ENCODE peak calls at places on chromosomes 5 and 9, in seven cellular contexts. K is neural crest cell, L is H9, W is heart right ventricle, S is choroid plexus epithelial cell, I is HFFc6, B is pancreas. E is an unnamed sample.

GRCh38 chr9:131228988-131229387 is 47.3 kb downstream of the FAM78A start:
- DNase-seq in K (no peak), L (no peak), W (no peak), S (peak), I (no peak), B (no peak), E (no peak)

GRCh38 chr9:72884521-72884920 is 68.3 kb downstream of the ALDH1A1 start:
- DNase-seq in K (no peak), L (no peak), W (no peak), S (no peak), I (no peak), B (no peak), E (no peak)

GRCh38 chr5:156706631-156707030 is 143.5 kb upstream of the PPP1R2B start:
- DNase-seq in K (no peak), L (no peak), W (no peak), S (no peak), I (no peak), B (no peak), E (no peak)

GRCh38 chr9:134374301-134375010 is 48.2 kb downstream of the RXRA start:
- DNase-seq in K (no peak), L (no peak), W (no peak), S (no peak), I (no peak), B (no peak), E (no peak)

GRCh38 chr9:4661165-4662095 is 664 bp upstream of the PLPP6 start:
- DNase-seq in K (no peak), L (no peak), W (no peak), S (peak), I (no peak), B (no peak), E (no peak)

GRCh38 chr5:4773827-4774317 is 366.3 kb upstream of the ADAMTS16 start:
- DNase-seq in K (no peak), L (no peak), W (no peak), S (no peak), I (no peak), B (no peak), E (no peak)

GRCh38 chr5:147530801-147531389 is 21.0 kb upstream of the DPYSL3 start:
- DNase-seq in K (no peak), L (no peak), W (no peak), S (peak), I (peak), B (no peak), E (no peak)

GRCh38 chr5:37837101-37838032 is 2.5 kb downstream of the GDNF start:
- DNase-seq in K (peak), L (peak), W (peak), S (peak), I (peak), B (peak), E (peak)

GRCh38 chr5:157085930-157086329 is 22.9 kb downstream of the HAVCR2 start:
- DNase-seq in K (no peak), L (no peak), W (no peak), S (no peak), I (no peak), B (no peak), E (no peak)

GRCh38 chr5:27434335-27434734 is 395.9 kb upstream of the CDH9 start:
- DNase-seq in K (no peak), L (no peak), W (no peak), S (no peak), I (no peak), B (no peak), E (no peak)

GRCh38 chr5:168736201-168736940 is 157.2 kb upstream of the PANK3 start:
- DNase-seq in K (no peak), L (no peak), W (no peak), S (no peak), I (no peak), B (no peak), E (no peak)

GRCh38 chr5:107801061-107801460 is 130.3 kb upstream of the EFNA5 start:
- DNase-seq in K (no peak), L (no peak), W (no peak), S (no peak), I (no peak), B (no peak), E (no peak)

GRCh38 chr5:79511945-79512493 is 1.9 kb downstream of the HOMER1 start:
- DNase-seq in K (no peak), L (no peak), W (no peak), S (no peak), I (no peak), B (no peak), E (no peak)

GRCh38 chr5:79510638-79511037 is 3.3 kb downstream of the HOMER1 start:
- DNase-seq in K (no peak), L (no peak), W (peak), S (no peak), I (no peak), B (no peak), E (no peak)

GRCh38 chr5:79514391-79515105 is 614 bp upstream of the HOMER1 start:
- DNase-seq in K (peak), L (peak), W (peak), S (peak), I (peak), B (peak), E (peak)

GRCh38 chr5:79512692-79513518 is 1.0 kb downstream of the HOMER1 start:
- DNase-seq in K (no peak), L (peak), W (no peak), S (peak), I (peak), B (no peak), E (no peak)

DNA sequence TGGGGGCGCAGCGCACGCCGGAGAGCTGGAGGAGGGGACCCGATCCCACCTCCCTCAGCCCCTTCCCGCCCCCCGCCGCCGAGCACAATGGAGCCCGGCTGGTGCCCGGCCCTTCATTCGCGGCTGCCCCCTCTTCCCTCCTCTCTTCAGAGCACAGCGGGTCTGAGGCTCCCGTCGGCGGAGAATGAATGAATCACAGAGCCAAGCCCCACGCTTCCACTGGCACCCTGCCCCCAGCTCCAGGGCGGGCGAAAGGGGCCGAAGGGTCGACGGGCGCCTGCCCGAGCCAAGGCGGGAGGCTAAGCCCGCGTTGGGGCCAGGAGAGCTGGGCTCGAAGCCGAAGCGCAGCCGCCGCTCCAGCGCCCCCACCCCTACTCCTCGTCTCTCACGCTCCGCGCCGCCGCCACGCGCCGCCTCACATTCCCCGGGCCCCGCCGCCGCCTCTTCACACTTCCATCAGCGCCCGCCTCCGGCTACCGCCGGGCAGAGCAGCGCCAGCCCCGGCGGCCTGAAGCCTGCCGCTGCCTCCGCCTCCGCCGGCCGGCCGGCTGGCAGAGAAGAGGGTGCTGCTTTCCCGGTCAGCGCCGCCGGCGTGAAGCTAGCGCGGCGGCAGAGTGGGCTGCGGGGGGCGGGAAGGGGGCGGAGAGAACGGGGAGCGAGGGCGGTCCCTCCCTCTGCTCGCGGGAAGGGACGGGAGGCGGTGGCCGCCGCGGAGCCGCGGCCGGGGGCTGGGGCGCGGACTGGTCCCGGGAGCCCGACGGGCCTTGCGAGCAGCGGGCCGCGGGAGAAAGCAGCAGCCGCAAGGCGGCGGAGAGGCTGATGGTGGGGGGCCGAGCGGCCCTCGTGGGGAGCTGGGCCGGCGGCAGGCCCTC is at the start of gene HOMER1:
- DNase-seq in K (peak), L (peak), W (peak), S (peak), I (peak), B (peak), E (peak)
- TF ChIP-seq CTCF in K (peak), L (no peak), W (no peak), S (no peak), I (peak), B (no peak), E (peak)

GRCh38 chr9:104911029-104911607 is 16.8 kb downstream of the ABCA1 start:
- DNase-seq in K (no peak), L (no peak), W (no peak), S (peak), I (peak), B (no peak), E (no peak)
- TF ChIP-seq CTCF in K (no peak), L (no peak), W (no peak), S (no peak), I (no peak), B (no peak), E (no peak)

GRCh38 chr5:41339339-41339738 is 126.0 kb upstream of the C6 start:
- DNase-seq in K (no peak), L (no peak), W (no peak), S (no peak), I (no peak), B (no peak), E (no peak)
- TF ChIP-seq CTCF in K (no peak), L (no peak), W (no peak), S (no peak), I (no peak), B (no peak), E (no peak)

GRCh38 chr9:132823370-132824144 is 54.5 kb downstream of the AK8 start:
- DNase-seq in K (no peak), L (no peak), W (no peak), S (no peak), I (no peak), B (no peak), E (no peak)
- TF ChIP-seq CTCF in K (no peak), L (no peak), W (no peak), S (no peak), I (no peak), B (no peak), E (no peak)

DNA sequence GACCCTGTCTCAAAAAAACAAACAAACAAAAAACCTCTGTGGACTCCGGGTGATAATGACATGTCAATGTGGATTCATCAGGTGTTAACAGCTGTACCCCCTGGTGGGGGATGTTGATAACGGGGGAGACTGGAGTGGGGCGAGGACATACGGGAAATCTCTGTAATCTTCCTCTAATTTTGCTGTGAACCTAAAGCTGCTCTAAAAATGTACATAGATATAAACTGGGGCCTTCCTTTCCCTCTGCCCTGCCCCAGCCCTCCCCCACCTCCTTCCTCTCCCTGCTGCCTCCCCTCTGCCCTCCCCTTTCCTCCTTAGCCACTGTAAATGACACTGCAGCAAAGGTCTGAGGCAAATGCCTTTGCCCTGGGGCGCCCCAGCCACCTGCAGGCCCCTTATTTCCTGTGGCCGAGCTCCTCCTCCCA is 1.4 kb upstream of the CEL start:
- DNase-seq in K (no peak), L (peak), W (no peak), S (no peak), I (no peak), B (no peak), E (no peak)
- TF ChIP-seq CTCF in K (peak), L (no peak), W (no peak), S (no peak), I (peak), B (no peak), E (no peak)

GRCh38 chr5:80659111-80659510 is 4.3 kb upstream of the DHFR start:
- DNase-seq in K (no peak), L (no peak), W (no peak), S (peak), I (peak), B (no peak), E (no peak)

GRCh38 chr5:80654054-80654390 is 430 bp upstream of the MSH3 start:
- DNase-seq in K (no peak), L (peak), W (no peak), S (no peak), I (no peak), B (no peak), E (no peak)

GRCh38 chr5:80655231-80655784 is 525 bp upstream of the DHFR start:
- DNase-seq in K (no peak), L (no peak), W (no peak), S (no peak), I (no peak), B (no peak), E (no peak)

GRCh38 chr5:80654391-80655230 is at the start of the genes DHFR and MSH3:
- DNase-seq in K (peak), L (peak), W (peak), S (peak), I (peak), B (peak), E (peak)

GRCh38 chr5:80656425-80656824 is 1.6 kb upstream of the DHFR start:
- DNase-seq in K (no peak), L (no peak), W (no peak), S (no peak), I (no peak), B (no peak), E (no peak)
- TF ChIP-seq CTCF in K (peak), L (peak), W (no peak), S (peak), I (peak), B (no peak), E (peak)

GRCh38 chr9:93826905-93827544 is 128.1 kb downstream of the BARX1 start:
- DNase-seq in K (no peak), L (peak), W (no peak), S (no peak), I (no peak), B (peak), E (peak)

GRCh38 chr9:93827545-93828330 is 127.4 kb downstream of the BARX1 start:
- DNase-seq in K (peak), L (peak), W (peak), S (peak), I (peak), B (peak), E (no peak)

GRCh38 chr9:93824386-93825294 is 130.5 kb downstream of the BARX1 start:
- DNase-seq in K (no peak), L (no peak), W (no peak), S (no peak), I (no peak), B (peak), E (peak)

GRCh38 chr9:93825348-93826115 is 129.6 kb downstream of the BARX1 start:
- DNase-seq in K (no peak), L (no peak), W (no peak), S (no peak), I (no peak), B (peak), E (peak)

DNA sequence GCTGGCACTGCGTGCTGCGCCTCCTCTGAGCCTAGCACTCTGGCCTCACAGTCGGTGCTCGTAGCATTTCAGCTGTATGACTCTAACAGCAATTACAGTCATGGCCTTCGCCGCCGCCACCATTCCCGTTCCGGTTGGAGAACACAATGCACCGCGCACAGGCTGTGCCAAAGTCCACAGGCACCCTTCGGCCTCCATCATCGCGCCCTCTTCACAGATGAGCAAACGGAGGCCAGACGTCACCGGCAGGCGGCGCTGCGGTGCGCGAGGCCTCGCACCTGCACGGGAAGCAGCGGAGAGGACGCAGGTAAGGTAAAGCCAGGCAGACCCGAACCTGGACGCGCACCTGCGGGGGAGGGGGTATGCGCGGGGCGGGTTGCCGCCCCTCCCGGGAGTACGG is 128.9 kb downstream of the BARX1 start:
- DNase-seq in K (no peak), L (peak), W (no peak), S (no peak), I (no peak), B (peak), E (peak)
- TF ChIP-seq CTCF in K (peak), L (peak), W (peak), S (no peak), I (peak), B (peak), E (peak)

DNA sequence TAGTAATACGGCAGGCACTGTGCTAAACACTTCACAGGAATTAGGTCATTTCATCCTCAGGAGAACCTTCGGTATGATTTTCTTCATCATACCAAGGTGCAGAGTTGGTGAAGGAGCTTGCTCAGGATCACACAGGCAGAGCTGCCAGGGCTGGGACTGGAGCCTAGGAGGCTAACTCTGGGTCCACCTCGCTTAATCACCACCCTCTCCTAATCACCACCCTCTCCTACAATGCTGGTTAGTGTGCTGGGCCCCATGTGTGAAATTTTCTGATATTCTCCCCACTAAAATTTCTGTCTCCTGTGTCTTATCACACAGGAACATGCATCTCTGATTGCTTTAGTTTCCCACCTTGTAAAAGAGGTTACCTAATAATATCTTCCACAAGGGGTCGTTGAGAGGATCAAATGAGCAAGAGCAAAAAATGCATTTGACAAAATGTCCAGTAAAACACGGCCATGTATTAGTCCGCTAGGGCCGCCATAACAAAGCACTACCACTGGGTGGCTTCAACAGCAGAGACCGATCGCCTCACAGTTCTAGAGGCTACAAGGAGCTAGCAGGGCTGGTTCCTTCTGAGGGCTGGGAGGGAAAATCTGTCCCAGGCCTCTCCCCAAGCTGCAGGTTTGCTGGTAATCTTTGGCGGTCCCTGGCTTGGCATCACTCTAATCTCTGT is 128.2 kb upstream of the NFIB start:
- DNase-seq in K (peak), L (peak), W (no peak), S (peak), I (no peak), B (no peak), E (no peak)
- TF ChIP-seq CTCF in K (peak), L (peak), W (no peak), S (peak), I (peak), B (no peak), E (peak)

GRCh38 chr9:75087279-75087823 is 604 bp downstream of the NMRK1 start:
- DNase-seq in K (no peak), L (no peak), W (no peak), S (peak), I (peak), B (no peak), E (no peak)
- TF ChIP-seq CTCF in K (no peak), L (no peak), W (no peak), S (no peak), I (peak), B (no peak), E (peak)